ENCODE peak calls at places on chromosomes 1 and 21, in eight cellular contexts. X, R, L, A, M, T, J and W are unnamed samples.

GRCh38 chr1:43525995-43526394 is 4.7 kb upstream of the PTPRF start:
- DNase-seq in L (no peak), T (no peak), J (no peak), M (no peak), R (no peak), A (peak), X (no peak), W (peak)

GRCh38 chr1:148385371-148386030 is 97.6 kb downstream of the PPIAL4G start:
- DNase-seq in L (no peak), J (no peak), X (no peak), M (no peak), R (no peak), A (no peak), T (no peak), W (no peak)

GRCh38 chr1:9183898-9184297 is 50.7 kb upstream of the H6PD start:
- DNase-seq in R (no peak), X (no peak), A (no peak), L (no peak), M (no peak), T (no peak), J (no peak), W (no peak)

GRCh38 chr1:107821340-107821739 is 143.6 kb downstream of the VAV3 start:
- DNase-seq in A (no peak), L (no peak), T (no peak), X (no peak), R (no peak), J (no peak), M (no peak), W (no peak)

GRCh38 chr1:225329041-225329440 is 98.8 kb downstream of the LBR start:
- DNase-seq in L (no peak), J (no peak), T (no peak), A (peak), X (no peak), M (no peak), R (no peak), W (no peak)

GRCh38 chr21:35921471-35921870 is 138.9 kb downstream of the SETD4 start:
- DNase-seq in A (no peak), J (no peak), R (no peak), X (no peak), L (no peak), M (no peak), T (no peak), W (no peak)

GRCh38 chr1:204650911-204651570 is 34.5 kb downstream of the LRRN2 start:
- DNase-seq in X (no peak), T (no peak), M (no peak), L (no peak), A (no peak), R (no peak), J (no peak), W (no peak)

GRCh38 chr1:181396171-181396670 is 87.1 kb upstream of the CACNA1E start:
- DNase-seq in J (no peak), R (no peak), A (no peak), L (no peak), M (no peak), T (no peak), X (no peak), W (no peak)

GRCh38 chr1:41925712-41926111 is 7.0 kb upstream of the HIVEP3 start:
- DNase-seq in A (peak), M (no peak), X (no peak), L (no peak), R (no peak), J (no peak), T (no peak), W (peak)

GRCh38 chr1:103525114-103525606 is 339 bp upstream of the RNPC3 start:
- DNase-seq in J (no peak), T (no peak), X (no peak), A (peak), L (no peak), R (peak), M (no peak), W (peak)

GRCh38 chr1:229019647-229020281 is 251.1 kb upstream of the RAB4A start:
- DNase-seq in T (no peak), M (no peak), J (no peak), X (no peak), L (no peak), A (no peak), R (no peak), W (no peak)

GRCh38 chr1:156581661-156582387 is 2.3 kb downstream of the TTC24 start:
- DNase-seq in R (no peak), T (no peak), X (no peak), J (no peak), M (no peak), A (no peak), L (no peak), W (no peak)

GRCh38 chr1:80509965-80510522 is 1290.7 kb upstream of the ADGRL2 start:
- DNase-seq in J (no peak), A (no peak), M (no peak), X (peak), R (no peak), L (no peak), T (no peak), W (no peak)

GRCh38 chr1:217889401-217889800 is 258.3 kb downstream of the SPATA17 start:
- DNase-seq in L (no peak), X (peak), M (no peak), T (no peak), J (no peak), A (no peak), R (no peak), W (no peak)

GRCh38 chr1:192489046-192489445 is 86.5 kb upstream of the RGS1 start:
- DNase-seq in A (no peak), X (no peak), T (no peak), L (no peak), M (peak), J (no peak), R (no peak), W (no peak)

GRCh38 chr21:41847066-41847804 is 31.9 kb downstream of the PRDM15 start:
- DNase-seq in J (no peak), T (no peak), A (no peak), R (no peak), L (no peak), M (no peak), X (peak), W (peak)

GRCh38 chr1:42928859-42929258 is 29.8 kb downstream of the SLC2A1 start:
- DNase-seq in J (no peak), M (no peak), R (no peak), A (no peak), X (no peak), L (no peak), T (no peak), W (no peak)

GRCh38 chr1:110337704-110338199 is 1.4 kb upstream of the RBM15 start:
- DNase-seq in J (peak), R (peak), X (peak), T (peak), M (no peak), A (no peak), L (peak), W (no peak)

GRCh38 chr1:100943533-100943932 is 47.6 kb downstream of the SLC30A7 start:
- DNase-seq in L (no peak), A (peak), R (no peak), M (no peak), J (no peak), X (no peak), T (no peak), W (no peak)

GRCh38 chr1:200767326-200767725 is 28.6 kb downstream of the CAMSAP2 start:
- DNase-seq in A (peak), L (no peak), X (no peak), R (no peak), M (no peak), J (no peak), T (no peak), W (no peak)

GRCh38 chr1:151565500-151566189 is 25.5 kb downstream of the TUFT1 start:
- DNase-seq in J (no peak), R (no peak), X (no peak), A (no peak), L (no peak), T (no peak), M (no peak), W (no peak)

GRCh38 chr1:219317762-219318353 is 144.2 kb downstream of the LYPLAL1 start:
- DNase-seq in J (no peak), L (no peak), T (no peak), A (peak), X (peak), R (no peak), M (no peak), W (peak)

GRCh38 chr21:26032263-26032662 is 138.3 kb downstream of the APP start:
- DNase-seq in A (no peak), M (no peak), T (no peak), L (no peak), J (no peak), X (no peak), R (no peak), W (no peak)

GRCh38 chr1:67342002-67342890 is 34.6 kb downstream of the IL12RB2 start:
- DNase-seq in L (no peak), X (peak), T (no peak), M (no peak), R (no peak), J (no peak), A (no peak), W (no peak)

GRCh38 chr21:32366191-32366590 is 26.6 kb downstream of the URB1 start:
- DNase-seq in T (no peak), X (no peak), L (no peak), J (no peak), A (no peak), R (no peak), M (no peak), W (no peak)

GRCh38 chr1:1284370-1285101 is 4.3 kb downstream of the SCNN1D start:
- DNase-seq in X (no peak), A (no peak), M (no peak), L (peak), T (no peak), J (no peak), R (no peak), W (no peak)

GRCh38 chr21:39388038-39388810 is 39.3 kb upstream of the HMGN1 start:
- DNase-seq in J (peak), R (peak), A (peak), X (peak), T (peak), L (peak), M (no peak), W (peak)

GRCh38 chr1:86703696-86704455 is 500 bp upstream of the SH3GLB1 start:
- DNase-seq in R (no peak), M (no peak), T (no peak), A (no peak), L (no peak), J (no peak), X (peak), W (no peak)

GRCh38 chr21:39281853-39282252 is 31.6 kb downstream of the BRWD1 start:
- DNase-seq in X (no peak), R (no peak), T (no peak), M (no peak), J (no peak), A (no peak), L (no peak), W (no peak)

GRCh38 chr1:165253818-165254254 is 102.7 kb downstream of the LMX1A start:
- DNase-seq in T (no peak), L (no peak), A (no peak), R (no peak), M (no peak), X (no peak), J (no peak), W (no peak)

GRCh38 chr1:77655431-77655974 is 27.0 kb downstream of the ZZZ3 start:
- DNase-seq in R (no peak), A (no peak), L (no peak), X (no peak), T (no peak), M (no peak), J (no peak), W (no peak)

GRCh38 chr1:23344111-23344986 is at the start of gene HNRNPR:
- DNase-seq in M (peak), A (peak), T (peak), R (peak), J (peak), X (peak), L (peak), W (peak)
- TF ChIP-seq CTCF in M (peak), A (no peak), T (peak), R (peak), J (peak), X (no peak), L (peak), W (no peak)

GRCh38 chr1:116075577-116075976 is 35.6 kb upstream of the MAB21L3 start:
- DNase-seq in A (no peak), J (no peak), M (no peak), T (no peak), X (no peak), R (no peak), L (no peak), W (no peak)

GRCh38 chr1:116075981-116076380 is 35.2 kb upstream of the MAB21L3 start:
- DNase-seq in T (no peak), A (no peak), X (no peak), R (no peak), M (peak), L (no peak), J (no peak), W (no peak)

GRCh38 chr1:116076831-116077230 is 34.4 kb upstream of the MAB21L3 start:
- DNase-seq in R (no peak), J (no peak), M (no peak), X (no peak), A (no peak), L (no peak), T (no peak), W (no peak)

GRCh38 chr1:116078699-116079223 is 32.4 kb upstream of the MAB21L3 start:
- DNase-seq in M (no peak), T (no peak), X (no peak), R (no peak), A (no peak), L (no peak), J (no peak), W (no peak)
- TF ChIP-seq CTCF in M (no peak), T (no peak), X (no peak), R (no peak), A (no peak), L (no peak), J (no peak), W (no peak)

GRCh38 chr1:17485280-17485679 is 45.8 kb upstream of the RCC2 start:
- DNase-seq in X (peak), J (no peak), L (no peak), R (no peak), M (no peak), A (peak), T (no peak), W (no peak)
- TF ChIP-seq CTCF in X (peak), J (peak), L (peak), R (no peak), M (peak), A (peak), T (no peak), W (peak)

DNA sequence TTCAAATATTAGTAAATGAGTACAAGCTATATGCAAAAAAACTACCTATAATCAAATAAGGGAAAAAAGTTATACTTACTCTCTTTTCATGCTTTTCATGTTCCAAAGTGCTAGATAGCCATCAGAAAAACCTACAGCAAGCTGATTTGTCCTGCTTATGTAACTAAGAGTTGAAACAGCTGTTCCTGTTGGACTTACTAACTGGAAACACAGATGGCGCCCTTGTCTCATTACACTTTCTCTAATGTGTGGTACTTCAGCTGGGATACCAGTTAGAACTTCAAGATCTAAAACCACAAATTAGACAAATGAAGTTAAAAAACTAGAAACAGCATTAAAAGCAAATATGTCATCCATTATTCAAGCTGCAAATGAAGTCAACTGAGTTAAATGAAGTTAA is 24.3 kb downstream of the AHCTF1 start:
- DNase-seq in M (no peak), X (no peak), L (no peak), J (peak), T (no peak), R (no peak), A (peak), W (peak)
- TF ChIP-seq CTCF in M (peak), X (no peak), L (peak), J (peak), T (peak), R (peak), A (peak), W (peak)

DNA sequence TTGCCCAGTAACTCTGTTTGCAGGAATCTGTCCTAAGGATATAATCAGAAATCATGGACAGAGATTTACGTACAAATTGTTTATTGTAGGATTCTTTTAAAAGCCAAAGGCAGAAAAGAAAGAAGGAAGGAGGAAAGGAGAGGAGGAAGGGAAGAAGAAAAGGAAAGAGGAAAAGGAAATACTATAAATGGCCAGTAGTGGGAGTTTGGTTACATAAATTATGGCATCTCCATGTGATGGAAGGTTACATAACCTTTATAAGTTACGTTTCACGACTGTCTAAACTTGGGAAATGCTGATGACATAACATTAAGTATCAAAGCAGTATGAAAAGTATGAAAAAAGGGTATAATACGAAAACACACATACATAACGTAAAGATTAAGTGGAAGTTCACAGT is 39.0 kb downstream of the SMYD2 start:
- DNase-seq in T (no peak), X (no peak), A (no peak), M (no peak), J (no peak), R (no peak), L (no peak), W (no peak)
- TF ChIP-seq CTCF in T (no peak), X (no peak), A (peak), M (no peak), J (no peak), R (no peak), L (no peak), W (peak)

GRCh38 chr1:2637472-2637871 is 4.7 kb upstream of the MMEL1 start:
- DNase-seq in R (no peak), T (no peak), J (no peak), L (no peak), X (no peak), A (no peak), M (no peak), W (no peak)

GRCh38 chr1:2640626-2641025 is 7.8 kb upstream of the MMEL1 start:
- DNase-seq in M (no peak), R (no peak), A (no peak), X (no peak), T (no peak), L (no peak), J (no peak), W (no peak)

GRCh38 chr1:2639607-2640521 is 7.0 kb upstream of the MMEL1 start:
- DNase-seq in J (no peak), X (no peak), T (no peak), L (no peak), A (no peak), R (no peak), M (no peak), W (no peak)

GRCh38 chr1:2638466-2639115 is 5.8 kb upstream of the MMEL1 start:
- DNase-seq in L (no peak), M (no peak), A (no peak), T (no peak), R (no peak), J (no peak), X (no peak), W (no peak)

GRCh38 chr1:2639203-2639602 is 6.4 kb upstream of the MMEL1 start:
- DNase-seq in T (no peak), J (no peak), M (no peak), A (no peak), X (no peak), L (peak), R (no peak), W (no peak)
- TF ChIP-seq CTCF in T (no peak), J (no peak), M (no peak), A (no peak), X (no peak), L (no peak), R (no peak), W (no peak)

DNA sequence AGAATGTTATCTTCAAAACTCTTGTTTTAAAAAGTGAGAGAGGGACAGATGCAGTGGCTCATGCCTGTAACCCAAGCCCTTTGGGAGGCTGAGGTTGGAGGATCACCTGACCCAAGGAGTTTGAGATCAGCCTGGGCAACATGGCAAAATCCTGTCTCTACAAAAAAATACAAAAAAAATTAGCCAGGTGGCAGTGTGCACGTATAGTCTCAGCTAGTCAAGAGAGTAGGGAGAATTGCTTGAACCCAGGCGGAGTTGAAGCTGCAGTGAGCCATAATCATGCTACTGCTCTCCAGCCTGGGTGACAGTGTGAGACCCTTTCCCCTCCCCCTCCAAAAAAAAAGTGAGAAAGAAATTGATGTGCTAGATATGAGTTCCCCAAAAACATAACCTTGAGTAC is 131.0 kb downstream of the KCNT2 start:
- DNase-seq in M (no peak), A (no peak), X (no peak), T (no peak), L (no peak), J (no peak), R (no peak), W (no peak)
- TF ChIP-seq CTCF in M (no peak), A (no peak), X (no peak), T (no peak), L (no peak), J (no peak), R (no peak), W (no peak)

DNA sequence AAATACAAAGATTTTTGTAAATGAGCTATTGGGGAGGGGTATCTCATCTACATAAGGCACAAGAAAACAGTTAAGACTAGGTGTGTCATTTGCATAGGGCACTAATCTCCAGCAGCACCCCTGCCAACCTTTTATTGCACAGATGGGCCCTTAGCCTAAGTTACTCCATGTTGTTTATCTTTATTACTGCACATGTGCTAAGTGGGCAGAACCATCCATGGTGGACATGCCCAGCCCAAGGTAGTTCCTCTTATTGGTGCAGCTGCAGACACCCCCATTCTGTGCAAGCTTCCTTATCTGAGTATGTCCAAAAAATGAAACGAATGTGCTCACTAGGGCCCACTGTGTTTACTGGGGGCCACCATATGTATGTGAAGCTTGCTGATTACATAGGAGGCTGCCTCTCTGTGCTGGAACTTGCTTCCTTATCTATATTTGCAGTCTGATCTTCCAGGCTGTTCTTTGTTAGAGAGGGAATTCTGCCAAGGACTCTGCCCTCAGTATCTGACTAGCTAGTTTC is 77.3 kb upstream of the NEK7 start:
- DNase-seq in M (no peak), X (no peak), J (no peak), T (no peak), L (no peak), A (peak), R (no peak), W (no peak)
- TF ChIP-seq CTCF in M (no peak), X (no peak), J (no peak), T (no peak), L (no peak), A (no peak), R (no peak), W (no peak)

GRCh38 chr1:203167913-203168200 is 7.8 kb downstream of the MYBPH start:
- DNase-seq in R (no peak), X (no peak), T (no peak), L (peak), J (no peak), M (no peak), A (no peak), W (no peak)

GRCh38 chr1:203165101-203165799 is 10.4 kb downstream of the MYBPH start:
- DNase-seq in A (no peak), M (no peak), T (no peak), L (peak), R (no peak), J (no peak), X (no peak), W (no peak)

GRCh38 chr1:203167026-203167912 is 8.4 kb downstream of the MYBPH start:
- DNase-seq in M (no peak), R (no peak), X (no peak), L (peak), T (no peak), A (no peak), J (no peak), W (no peak)

GRCh38 chr1:203165800-203166161 is 9.8 kb downstream of the MYBPH start:
- DNase-seq in R (no peak), A (no peak), X (no peak), J (no peak), L (peak), T (no peak), M (no peak), W (no peak)

GRCh38 chr1:203166192-203166940 is 9.3 kb downstream of the MYBPH start:
- DNase-seq in L (peak), J (no peak), R (no peak), M (no peak), T (no peak), A (no peak), X (no peak), W (no peak)
- TF ChIP-seq CTCF in L (peak), J (no peak), R (no peak), M (no peak), T (no peak), A (no peak), X (no peak), W (no peak)

GRCh38 chr1:63868220-63868897 is 94.5 kb downstream of the ROR1 start:
- DNase-seq in J (no peak), R (peak), T (peak), M (no peak), L (no peak), X (no peak), A (no peak), W (no peak)
- TF ChIP-seq CTCF in J (no peak), R (peak), T (no peak), M (no peak), L (no peak), X (no peak), A (peak), W (no peak)